ENCODE peak calls at places on chromosomes 11 and 22, in seven cellular contexts. L is kidney tubule cell; U is D721Med; W is cardiac septum; J is AG04449; V is choroid plexus epithelial cell; A is stimulated activated CD4-positive, alpha-beta T cell treated with anti-CD3 and anti-CD28 coated beads, Interleukin-2, amount 100 ng/mL, for 24 hours. Q is an unnamed sample.

GRCh38 chr22:37638351-37639069 is 959 bp upstream of the SH3BP1 start:
- DNase-seq in L (no peak), U (no peak), W (no peak), J (no peak), V (no peak), A (no peak), Q (no peak)

GRCh38 chr11:92854952-92855351 is 114.5 kb upstream of the MTNR1B start:
- DNase-seq in L (peak), U (no peak), W (no peak), J (no peak), V (no peak), A (no peak), Q (no peak)

GRCh38 chr11:84887055-84887629 is 740.0 kb downstream of the DLG2 start:
- DNase-seq in L (peak), U (no peak), W (no peak), J (no peak), V (peak), A (no peak), Q (no peak)

GRCh38 chr22:30159561-30160353 is 79.5 kb downstream of the HORMAD2 start:
- DNase-seq in L (peak), U (no peak), W (no peak), J (peak), V (peak), A (no peak), Q (no peak)

GRCh38 chr11:123183391-123184099 is 11.5 kb downstream of the CLMP start:
- DNase-seq in L (peak), U (no peak), W (no peak), J (no peak), V (peak), A (no peak), Q (no peak)

GRCh38 chr11:57300785-57301184 is 24.0 kb downstream of the TNKS1BP1 start:
- DNase-seq in L (no peak), U (no peak), W (no peak), J (no peak), V (no peak), A (no peak), Q (no peak)

GRCh38 chr11:80724366-80724765 is 1283.5 kb upstream of the TENM4 start:
- DNase-seq in L (no peak), U (no peak), W (no peak), J (no peak), V (no peak), A (no peak), Q (no peak)

GRCh38 chr11:119786431-119787073 is 57.6 kb upstream of the NECTIN1 start:
- DNase-seq in L (no peak), U (no peak), W (no peak), J (no peak), V (no peak), A (no peak), Q (no peak)

GRCh38 chr11:128525411-128526243 is 61.7 kb downstream of the ETS1 start:
- DNase-seq in L (peak), U (no peak), W (no peak), J (no peak), V (peak), A (no peak), Q (no peak)

GRCh38 chr22:20114506-20115475 is 1.1 kb upstream of the RANBP1 start:
- DNase-seq in L (no peak), U (no peak), W (no peak), J (no peak), V (no peak), A (no peak), Q (no peak)

GRCh38 chr11:12862761-12863469 is 146.2 kb upstream of the RASSF10 start:
- DNase-seq in L (peak), U (no peak), W (no peak), J (peak), V (peak), A (no peak), Q (no peak)

Q was measured in stimulated activated naive B cell treated with anti-CD40 and anti-IgM and Interleukin-4, amounts not matched to agents 10 μg/mL and 1 μg/mL and 100 μg/mL, for 72 hours.